ENCODE peak calls at places on chromosome 16, in nine cellular contexts. One of them, this sample, is unnamed.

GRCh38 chr16:21038197-21038596 is 112.4 kb downstream of the DNAH3 start:
- DNase-seq in HCT116: no peak
- DNase-seq in keratinocyte: no peak
- DNase-seq in neural progenitor cell: no peak
- DNase-seq in tibial nerve: no peak
- DNase-seq in colonic mucosa: no peak
- DNase-seq in thoracic aorta: no peak
- DNase-seq in body of pancreas: no peak
- DNase-seq in CD8-positive, alpha-beta T cell: no peak
- DNase-seq in this sample: no peak

GRCh38 chr16:84959045-84959576 is 52.2 kb downstream of the ZDHHC7 start:
- DNase-seq in body of pancreas: no peak
- DNase-seq in neural progenitor cell: no peak
- DNase-seq in colonic mucosa: no peak
- DNase-seq in thoracic aorta: no peak
- DNase-seq in CD8-positive, alpha-beta T cell: no peak
- DNase-seq in keratinocyte: no peak
- DNase-seq in tibial nerve: no peak
- DNase-seq in HCT116: no peak
- DNase-seq in this sample: no peak

GRCh38 chr16:67865318-67865717 is 7.5 kb upstream of the EDC4 start:
- DNase-seq in body of pancreas: no peak
- DNase-seq in HCT116: no peak
- DNase-seq in thoracic aorta: no peak
- DNase-seq in tibial nerve: no peak
- DNase-seq in keratinocyte: no peak
- DNase-seq in CD8-positive, alpha-beta T cell: no peak
- DNase-seq in neural progenitor cell: peak
- DNase-seq in colonic mucosa: no peak
- DNase-seq in this sample: peak

GRCh38 chr16:82263456-82264159 is 93.6 kb upstream of the MPHOSPH6 start:
- DNase-seq in neural progenitor cell: peak
- DNase-seq in keratinocyte: no peak
- DNase-seq in body of pancreas: peak
- DNase-seq in tibial nerve: peak
- DNase-seq in HCT116: peak
- DNase-seq in thoracic aorta: no peak
- DNase-seq in colonic mucosa: peak
- DNase-seq in CD8-positive, alpha-beta T cell: peak
- DNase-seq in this sample: peak

GRCh38 chr16:77585852-77586251 is 136.5 kb upstream of the NUDT7 start:
- DNase-seq in colonic mucosa: no peak
- DNase-seq in neural progenitor cell: no peak
- DNase-seq in thoracic aorta: no peak
- DNase-seq in HCT116: peak
- DNase-seq in tibial nerve: no peak
- DNase-seq in CD8-positive, alpha-beta T cell: no peak
- DNase-seq in keratinocyte: no peak
- DNase-seq in body of pancreas: no peak
- DNase-seq in this sample: peak

GRCh38 chr16:50114357-50115129 is 38.6 kb upstream of the TENT4B start:
- DNase-seq in body of pancreas: no peak
- DNase-seq in HCT116: no peak
- DNase-seq in colonic mucosa: no peak
- DNase-seq in tibial nerve: no peak
- DNase-seq in keratinocyte: peak
- DNase-seq in neural progenitor cell: no peak
- DNase-seq in CD8-positive, alpha-beta T cell: no peak
- DNase-seq in thoracic aorta: no peak
- DNase-seq in this sample: no peak

GRCh38 chr16:17469011-17469741 is 1.6 kb downstream of the XYLT1 start:
- DNase-seq in CD8-positive, alpha-beta T cell: no peak
- DNase-seq in keratinocyte: no peak
- DNase-seq in colonic mucosa: peak
- DNase-seq in tibial nerve: no peak
- DNase-seq in thoracic aorta: no peak
- DNase-seq in HCT116: no peak
- DNase-seq in body of pancreas: no peak
- DNase-seq in neural progenitor cell: peak
- DNase-seq in this sample: peak

GRCh38 chr16:11576427-11577289 is 10.1 kb downstream of the LITAF start:
- DNase-seq in thoracic aorta: no peak
- DNase-seq in tibial nerve: no peak
- DNase-seq in neural progenitor cell: no peak
- DNase-seq in body of pancreas: no peak
- DNase-seq in keratinocyte: no peak
- DNase-seq in colonic mucosa: no peak
- DNase-seq in CD8-positive, alpha-beta T cell: no peak
- DNase-seq in HCT116: no peak
- DNase-seq in this sample: no peak

GRCh38 chr16:66476328-66477027 is 49.4 kb downstream of the BEAN1 start:
- DNase-seq in body of pancreas: no peak
- DNase-seq in keratinocyte: no peak
- DNase-seq in CD8-positive, alpha-beta T cell: peak
- DNase-seq in thoracic aorta: no peak
- DNase-seq in neural progenitor cell: no peak
- DNase-seq in colonic mucosa: peak
- DNase-seq in tibial nerve: no peak
- DNase-seq in HCT116: no peak
- DNase-seq in this sample: no peak

GRCh38 chr16:19437280-19437679 is 19.6 kb downstream of the TMC5 start:
- DNase-seq in keratinocyte: no peak
- DNase-seq in tibial nerve: no peak
- DNase-seq in HCT116: no peak
- DNase-seq in CD8-positive, alpha-beta T cell: no peak
- DNase-seq in neural progenitor cell: no peak
- DNase-seq in body of pancreas: no peak
- DNase-seq in thoracic aorta: no peak
- DNase-seq in colonic mucosa: peak
- DNase-seq in this sample: no peak

GRCh38 chr16:88063201-88063773 is 112.1 kb downstream of the BANP start:
- DNase-seq in body of pancreas: no peak
- DNase-seq in CD8-positive, alpha-beta T cell: no peak
- DNase-seq in tibial nerve: peak
- DNase-seq in neural progenitor cell: no peak
- DNase-seq in colonic mucosa: no peak
- DNase-seq in HCT116: peak
- DNase-seq in keratinocyte: no peak
- DNase-seq in thoracic aorta: no peak
- DNase-seq in this sample: peak

GRCh38 chr16:30350134-30350871 is 4.8 kb downstream of the CD2BP2 start:
- DNase-seq in body of pancreas: no peak
- DNase-seq in tibial nerve: no peak
- DNase-seq in HCT116: no peak
- DNase-seq in keratinocyte: no peak
- DNase-seq in colonic mucosa: no peak
- DNase-seq in thoracic aorta: no peak
- DNase-seq in CD8-positive, alpha-beta T cell: no peak
- DNase-seq in neural progenitor cell: no peak
- DNase-seq in this sample: no peak
- TF ChIP-seq CTCF in body of pancreas: no peak
- TF ChIP-seq CTCF in tibial nerve: no peak
- TF ChIP-seq CTCF in HCT116: no peak
- TF ChIP-seq CTCF in keratinocyte: no peak
- TF ChIP-seq CTCF in colonic mucosa: no peak
- TF ChIP-seq CTCF in thoracic aorta: no peak
- TF ChIP-seq CTCF in CD8-positive, alpha-beta T cell: no peak
- TF ChIP-seq CTCF in neural progenitor cell: no peak
- TF ChIP-seq CTCF in this sample: no peak

GRCh38 chr16:74841904-74842303 is 67.3 kb upstream of the FA2H start:
- DNase-seq in HCT116: no peak
- DNase-seq in keratinocyte: no peak
- DNase-seq in neural progenitor cell: no peak
- DNase-seq in colonic mucosa: no peak
- DNase-seq in CD8-positive, alpha-beta T cell: no peak
- DNase-seq in thoracic aorta: no peak
- DNase-seq in tibial nerve: no peak
- DNase-seq in body of pancreas: no peak
- DNase-seq in this sample: no peak
- H3K4me3 ChIP-seq in HCT116: no peak
- H3K4me3 ChIP-seq in keratinocyte: no peak
- H3K4me3 ChIP-seq in neural progenitor cell: no peak
- H3K4me3 ChIP-seq in colonic mucosa: no peak
- H3K4me3 ChIP-seq in CD8-positive, alpha-beta T cell: no peak
- H3K4me3 ChIP-seq in thoracic aorta: no peak
- H3K4me3 ChIP-seq in tibial nerve: no peak
- H3K4me3 ChIP-seq in body of pancreas: no peak
- H3K4me3 ChIP-seq in this sample: no peak

GRCh38 chr16:89167425-89167941 is 4.1 kb upstream of the CDH15 start:
- DNase-seq in neural progenitor cell: peak
- DNase-seq in CD8-positive, alpha-beta T cell: peak
- DNase-seq in tibial nerve: peak
- DNase-seq in thoracic aorta: no peak
- DNase-seq in HCT116: peak
- DNase-seq in body of pancreas: peak
- DNase-seq in keratinocyte: no peak
- DNase-seq in colonic mucosa: peak
- DNase-seq in this sample: peak
- TF ChIP-seq CTCF in neural progenitor cell: peak
- TF ChIP-seq CTCF in CD8-positive, alpha-beta T cell: peak
- TF ChIP-seq CTCF in tibial nerve: peak
- TF ChIP-seq CTCF in thoracic aorta: peak
- TF ChIP-seq CTCF in HCT116: peak
- TF ChIP-seq CTCF in body of pancreas: peak
- TF ChIP-seq CTCF in keratinocyte: peak
- TF ChIP-seq CTCF in colonic mucosa: peak
- TF ChIP-seq CTCF in this sample: peak

GRCh38 chr16:2091722-2092620 is 43.7 kb downstream of the PKD1 start:
- DNase-seq in neural progenitor cell: peak
- DNase-seq in thoracic aorta: no peak
- DNase-seq in colonic mucosa: peak
- DNase-seq in CD8-positive, alpha-beta T cell: no peak
- DNase-seq in keratinocyte: no peak
- DNase-seq in tibial nerve: no peak
- DNase-seq in body of pancreas: no peak
- DNase-seq in HCT116: no peak
- DNase-seq in this sample: no peak
- H3K4me3 ChIP-seq in neural progenitor cell: peak
- H3K4me3 ChIP-seq in thoracic aorta: no peak
- H3K4me3 ChIP-seq in colonic mucosa: peak
- H3K4me3 ChIP-seq in CD8-positive, alpha-beta T cell: no peak
- H3K4me3 ChIP-seq in keratinocyte: no peak
- H3K4me3 ChIP-seq in tibial nerve: peak
- H3K4me3 ChIP-seq in body of pancreas: no peak
- H3K4me3 ChIP-seq in HCT116: peak
- H3K4me3 ChIP-seq in this sample: no peak

DNA sequence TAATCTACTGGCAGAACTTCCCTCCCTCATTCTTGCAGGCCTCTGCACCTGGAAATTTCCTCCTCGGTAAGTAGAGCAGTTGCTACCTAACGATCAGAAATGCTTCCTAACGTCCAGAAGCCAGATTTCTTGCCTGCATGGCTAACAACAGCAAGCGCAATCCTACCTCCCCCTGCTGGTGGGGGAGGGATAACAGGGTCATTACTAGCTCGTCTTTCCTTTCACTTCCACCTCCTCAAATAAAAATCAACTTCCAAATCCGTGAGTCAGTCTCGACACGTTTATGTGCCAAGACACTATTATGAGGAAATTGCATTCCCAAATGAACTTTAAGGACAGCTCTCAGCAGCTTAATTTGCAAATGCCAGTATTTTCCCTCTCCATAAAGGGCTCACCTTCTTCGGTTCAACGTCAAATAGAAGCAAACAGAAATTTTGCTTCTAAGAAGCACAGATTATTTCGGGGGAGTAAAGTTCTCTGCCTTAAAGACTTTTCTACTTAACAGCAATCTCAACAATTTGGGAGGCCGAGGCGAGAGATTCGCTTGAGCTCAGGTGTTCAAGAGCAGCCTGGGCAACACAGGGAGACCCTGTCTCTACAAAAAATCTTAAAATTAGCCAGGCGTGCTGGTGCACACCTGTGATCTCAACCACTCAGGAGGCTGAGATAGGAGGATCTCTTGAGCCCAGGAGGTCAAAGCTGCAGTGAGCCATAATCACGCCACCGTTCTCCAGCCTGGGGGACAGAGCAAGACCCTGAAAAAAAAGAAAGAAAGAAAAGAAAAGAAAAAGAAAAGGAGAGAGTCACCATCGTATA is 188.6 kb upstream of the PSMD7 start:
- DNase-seq in tibial nerve: no peak
- DNase-seq in colonic mucosa: peak
- DNase-seq in neural progenitor cell: peak
- DNase-seq in CD8-positive, alpha-beta T cell: no peak
- DNase-seq in thoracic aorta: no peak
- DNase-seq in keratinocyte: no peak
- DNase-seq in body of pancreas: peak
- DNase-seq in HCT116: peak
- DNase-seq in this sample: peak
- TF ChIP-seq CTCF in tibial nerve: no peak
- TF ChIP-seq CTCF in colonic mucosa: peak
- TF ChIP-seq CTCF in neural progenitor cell: peak
- TF ChIP-seq CTCF in CD8-positive, alpha-beta T cell: no peak
- TF ChIP-seq CTCF in thoracic aorta: peak
- TF ChIP-seq CTCF in keratinocyte: peak
- TF ChIP-seq CTCF in body of pancreas: peak
- TF ChIP-seq CTCF in HCT116: peak
- TF ChIP-seq CTCF in this sample: peak

DNA sequence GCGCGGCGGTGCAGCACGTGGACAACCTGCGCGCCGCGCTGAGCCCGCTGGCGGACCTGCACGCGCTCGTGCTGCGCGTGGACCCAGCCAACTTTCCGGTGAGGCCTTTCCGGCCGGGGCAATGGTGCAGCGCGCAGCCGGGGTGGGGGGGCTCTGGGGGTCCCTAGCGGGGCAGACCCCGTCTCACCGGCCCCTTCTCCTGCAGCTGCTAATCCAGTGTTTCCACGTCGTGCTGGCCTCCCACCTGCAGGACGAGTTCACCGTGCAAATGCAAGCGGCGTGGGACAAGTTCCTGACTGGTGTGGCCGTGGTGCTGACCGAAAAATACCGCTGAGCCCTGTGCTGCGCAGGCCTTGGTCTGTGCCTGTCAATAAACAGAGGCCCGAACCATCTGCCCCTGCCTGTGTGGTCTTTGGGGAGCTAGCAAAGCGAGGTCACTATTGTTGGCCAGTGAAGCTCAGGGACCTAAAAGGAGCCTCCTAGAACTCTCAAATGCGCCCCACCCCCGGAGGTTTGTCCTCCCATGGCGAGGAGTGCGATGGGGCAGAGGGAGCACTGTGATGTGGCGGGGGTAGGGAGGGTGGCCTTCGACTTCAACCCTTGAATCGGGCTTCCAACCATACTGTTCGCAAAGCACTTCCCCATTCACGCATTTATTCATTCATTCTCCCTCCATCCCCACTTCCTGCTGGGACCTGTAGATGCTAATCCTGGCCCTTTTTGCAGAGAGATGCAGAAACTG is 768 bp downstream of the HBM start:
- DNase-seq in neural progenitor cell: peak
- DNase-seq in tibial nerve: no peak
- DNase-seq in thoracic aorta: no peak
- DNase-seq in colonic mucosa: no peak
- DNase-seq in body of pancreas: no peak
- DNase-seq in keratinocyte: no peak
- DNase-seq in HCT116: no peak
- DNase-seq in CD8-positive, alpha-beta T cell: no peak
- DNase-seq in this sample: no peak
- H3K4me3 ChIP-seq in neural progenitor cell: no peak
- H3K4me3 ChIP-seq in tibial nerve: no peak
- H3K4me3 ChIP-seq in thoracic aorta: no peak
- H3K4me3 ChIP-seq in colonic mucosa: no peak
- H3K4me3 ChIP-seq in body of pancreas: no peak
- H3K4me3 ChIP-seq in keratinocyte: no peak
- H3K4me3 ChIP-seq in HCT116: no peak
- H3K4me3 ChIP-seq in CD8-positive, alpha-beta T cell: no peak
- H3K4me3 ChIP-seq in this sample: no peak